ENCODE peak calls at places on chromosomes 5 and 9, in six cellular contexts. M is NCI-H2081; Q is GOT3; T is MM.1S; W is stimulated activated CD4-positive, alpha-beta T cell treated with anti-CD3 and anti-CD28 coated beads, Interleukin-2, amount 100 ng/mL, for 48 hours; Y is activated effector memory CD4-positive, alpha-beta T cell treated with Interleukin-2 at 50 U/mL for 16 hours. V is an unnamed sample.

GRCh38 chr9:131608469-131609115 is 63.3 kb downstream of the PRRT1B start:
- DNase-seq in W (no peak), Q (no peak), M (no peak), Y (no peak), T (no peak), V (peak)

GRCh38 chr5:151799407-151799806 is 27.7 kb downstream of the G3BP1 start:
- DNase-seq in W (no peak), T (no peak), Y (no peak), Q (no peak), M (no peak), V (no peak)

GRCh38 chr9:18194316-18194715 is 279.6 kb upstream of the ADAMTSL1 start:
- DNase-seq in T (no peak), Y (no peak), M (no peak), W (no peak), Q (no peak), V (no peak)

GRCh38 chr5:157265714-157266285 is at the start of gene CYFIP2:
- DNase-seq in W (peak), T (peak), Y (peak), Q (no peak), M (peak), V (peak)

GRCh38 chr5:56951131-56951945 is 585 bp downstream of the MIER3 start:
- DNase-seq in Y (peak), T (peak), M (no peak), W (peak), Q (no peak), V (peak)

GRCh38 chr5:54756796-54757402 is 228.5 kb downstream of the ESM1 start:
- DNase-seq in M (no peak), Q (no peak), Y (no peak), T (no peak), W (no peak), V (no peak)

GRCh38 chr9:72539824-72540347 is 18.5 kb downstream of the TMC1 start:
- DNase-seq in Y (no peak), T (no peak), M (no peak), W (no peak), Q (no peak), V (no peak)

GRCh38 chr9:115943591-115944165 is 209.9 kb upstream of the PAPPA start:
- DNase-seq in W (no peak), M (no peak), Q (no peak), T (no peak), Y (no peak), V (no peak)

GRCh38 chr9:134707031-134707680 is 65.6 kb downstream of the COL5A1 start:
- DNase-seq in W (no peak), M (peak), T (no peak), Y (no peak), Q (no peak), V (no peak)

GRCh38 chr5:115977096-115977495 is 14.8 kb downstream of the LVRN start:
- DNase-seq in Y (no peak), M (no peak), W (no peak), T (peak), Q (no peak), V (no peak)

GRCh38 chr5:150081541-150082283 is 4.6 kb downstream of the CSF1R start:
- DNase-seq in Y (no peak), T (no peak), M (no peak), Q (no peak), W (no peak), V (no peak)

GRCh38 chr5:3362606-3362910 is 233.1 kb upstream of the IRX1 start:
- DNase-seq in W (no peak), Q (no peak), T (no peak), M (no peak), Y (no peak), V (no peak)

GRCh38 chr9:18459958-18460584 is 13.9 kb upstream of the ADAMTSL1 start:
- DNase-seq in Q (no peak), T (no peak), M (no peak), W (no peak), Y (no peak), V (no peak)

GRCh38 chr5:98786178-98786853 is 12.9 kb downstream of the RGMB start:
- DNase-seq in T (no peak), Q (no peak), Y (no peak), W (no peak), M (no peak), V (no peak)

GRCh38 chr9:136742640-136743391 is at the start of gene LCN10:
- DNase-seq in Q (no peak), Y (no peak), M (no peak), T (no peak), W (no peak), V (peak)

GRCh38 chr9:85147046-85147640 is 477.6 kb downstream of the NTRK2 start:
- DNase-seq in M (no peak), T (no peak), Y (no peak), W (no peak), Q (no peak), V (no peak)

GRCh38 chr9:36584626-36585460 is 12.1 kb downstream of the MELK start:
- DNase-seq in M (no peak), T (no peak), Q (no peak), Y (no peak), W (no peak), V (no peak)

GRCh38 chr5:76602094-76602726 is 21.0 kb downstream of the F2RL2 start:
- DNase-seq in W (no peak), Q (no peak), Y (no peak), M (no peak), T (no peak), V (no peak)

GRCh38 chr5:133581918-133582317 is 30.4 kb downstream of the FSTL4 start:
- DNase-seq in T (no peak), M (peak), Q (no peak), Y (no peak), W (no peak), V (no peak)

GRCh38 chr9:72412483-72413040 is 47.6 kb upstream of the ZFAND5 start:
- DNase-seq in W (no peak), Y (no peak), M (no peak), T (no peak), Q (no peak), V (no peak)

GRCh38 chr5:126477681-126478117 is 54.5 kb downstream of the GRAMD2B start:
- DNase-seq in T (peak), M (no peak), W (no peak), Y (no peak), Q (no peak), V (no peak)

GRCh38 chr9:97858393-97858713 is 5.3 kb downstream of the FOXE1 start:
- DNase-seq in Q (no peak), Y (no peak), T (no peak), W (no peak), M (no peak), V (no peak)

GRCh38 chr5:135825373-135826220 is 8.9 kb upstream of the SLC25A48 start:
- DNase-seq in W (no peak), Q (no peak), T (no peak), Y (no peak), M (no peak), V (no peak)

GRCh38 chr5:65914644-65915196 is 11.7 kb upstream of the ERBIN start:
- DNase-seq in Y (no peak), Q (no peak), W (no peak), T (no peak), M (no peak), V (peak)

GRCh38 chr5:140802781-140803271 is 2.0 kb downstream of the PCDHA3 start:
- DNase-seq in Y (no peak), T (no peak), M (no peak), W (no peak), Q (no peak), V (no peak)

V was measured in HuH-7.